ENCODE peak calls at places on chromosomes 16 and 17, in seven cellular contexts. L, G, Y, S, I, D and X are unnamed samples.

GRCh38 chr16:53991181-53992056 is 287.5 kb downstream of the FTO start:
- DNase-seq in L (no peak), G (no peak), Y (peak), S (no peak), I (no peak), D (no peak), X (no peak)

GRCh38 chr16:30570621-30571443 is 682 bp downstream of the ZNF688 start:
- DNase-seq in L (no peak), G (peak), Y (no peak), S (peak), I (no peak), D (peak), X (no peak)

GRCh38 chr16:12896562-12896961 is 4.8 kb upstream of the SHISA9 start:
- DNase-seq in L (no peak), G (no peak), Y (no peak), S (peak), I (no peak), D (no peak), X (no peak)

GRCh38 chr17:74296548-74296936 is 22.5 kb downstream of the DNAI2 start:
- DNase-seq in L (peak), G (peak), Y (peak), S (peak), I (no peak), D (peak), X (no peak)

GRCh38 chr17:17750881-17751280 is 69.6 kb downstream of the RAI1 start:
- DNase-seq in L (peak), G (no peak), Y (no peak), S (no peak), I (peak), D (no peak), X (no peak)

GRCh38 chr17:41599680-41600079 is 12.9 kb downstream of the KRT16 start:
- DNase-seq in L (no peak), G (no peak), Y (no peak), S (no peak), I (no peak), D (no peak), X (no peak)

GRCh38 chr16:68473358-68474064 is 25.2 kb upstream of the SMPD3 start:
- DNase-seq in L (no peak), G (no peak), Y (no peak), S (no peak), I (no peak), D (no peak), X (no peak)

GRCh38 chr17:6637458-6637840 is 3.1 kb downstream of the KIAA0753 start:
- DNase-seq in L (no peak), G (no peak), Y (no peak), S (no peak), I (no peak), D (no peak), X (no peak)

GRCh38 chr17:61579961-61580360 is 11.1 kb downstream of the NACA2 start:
- DNase-seq in L (no peak), G (no peak), Y (no peak), S (no peak), I (no peak), D (no peak), X (no peak)

GRCh38 chr16:47713225-47713595 is 252.1 kb downstream of the PHKB start:
- DNase-seq in L (peak), G (no peak), Y (peak), S (no peak), I (peak), D (no peak), X (no peak)

GRCh38 chr17:55210292-55210691 is 54.5 kb upstream of the HLF start:
- DNase-seq in L (no peak), G (no peak), Y (no peak), S (no peak), I (no peak), D (no peak), X (no peak)

GRCh38 chr17:8121531-8122390 is 2.1 kb downstream of the HES7 start:
- DNase-seq in L (peak), G (peak), Y (no peak), S (peak), I (no peak), D (peak), X (no peak)

GRCh38 chr16:69003500-69003899 is 102.0 kb upstream of the HAS3 start:
- DNase-seq in L (no peak), G (no peak), Y (no peak), S (no peak), I (no peak), D (no peak), X (no peak)

GRCh38 chr16:56589141-56590039 is at the start of gene MT3:
- DNase-seq in L (peak), G (no peak), Y (no peak), S (no peak), I (no peak), D (peak), X (no peak)

GRCh38 chr17:70119961-70120360 is 44.9 kb downstream of the KCNJ16 start:
- DNase-seq in L (no peak), G (no peak), Y (no peak), S (no peak), I (no peak), D (no peak), X (no peak)

GRCh38 chr16:424033-424622 is 1.3 kb upstream of the RAB11FIP3 start:
- DNase-seq in L (no peak), G (peak), Y (peak), S (no peak), I (no peak), D (no peak), X (no peak)

GRCh38 chr17:81400154-81400938 is 5.1 kb downstream of the BAHCC1 start:
- DNase-seq in L (no peak), G (no peak), Y (no peak), S (peak), I (no peak), D (no peak), X (no peak)

GRCh38 chr17:35372846-35373531 is 432 bp downstream of the SLFN11 start:
- DNase-seq in L (peak), G (no peak), Y (no peak), S (no peak), I (no peak), D (peak), X (no peak)